ENCODE peak calls at places on chromosomes 2 and 18, in ten cellular contexts. Z is stomach; T is ovary; X is kidney; L is CD8-positive, alpha-beta memory T cell; Y is A673; S is SJCRH30; E is right cardiac atrium; D is cardiac muscle cell; W is transverse colon. M is an unnamed sample.

GRCh38 chr2:96756788-96757476 is 3.8 kb upstream of the CNNM4 start:
- DNase-seq in Z (no peak), T (no peak), X (no peak), L (no peak), Y (no peak), S (no peak), E (no peak), D (no peak), W (no peak), M (no peak)

GRCh38 chr2:174027956-174028355 is 62.8 kb upstream of the SP3 start:
- DNase-seq in Z (no peak), T (no peak), X (no peak), L (no peak), Y (no peak), S (peak; percentile 63), E (peak; percentile 48), D (no peak), W (no peak), M (no peak)

GRCh38 chr2:105262662-105263091 is 21.1 kb downstream of the GPR45 start:
- DNase-seq in Z (no peak), T (no peak), X (no peak), L (no peak), Y (no peak), S (no peak), E (no peak), D (no peak), W (no peak), M (no peak)

GRCh38 chr2:105397025-105397722 is 1.7 kb downstream of the FHL2 start:
- DNase-seq in Z (no peak), T (no peak), X (no peak), L (no peak), Y (no peak), S (no peak), E (no peak), D (no peak), W (peak; percentile 11), M (no peak)

GRCh38 chr2:219368690-219369108 is 19.0 kb downstream of the DNPEP start:
- DNase-seq in Z (no peak), T (no peak), X (no peak), L (no peak), Y (no peak), S (peak; percentile 17), E (no peak), D (no peak), W (no peak), M (no peak)

GRCh38 chr2:111116016-111116746 is 4.5 kb upstream of the BCL2L11 start:
- DNase-seq in Z (no peak), T (no peak), X (no peak), L (no peak), Y (no peak), S (no peak), E (no peak), D (no peak), W (no peak), M (no peak)

GRCh38 chr2:12340164-12340563 is 376.6 kb upstream of the TRIB2 start:
- DNase-seq in Z (no peak), T (no peak), X (no peak), L (no peak), Y (no peak), S (no peak), E (no peak), D (no peak), W (no peak), M (no peak)

GRCh38 chr2:228630786-228631185 is 449.3 kb upstream of the SPHKAP start:
- DNase-seq in Z (no peak), T (no peak), X (no peak), L (no peak), Y (no peak), S (no peak), E (no peak), D (no peak), W (no peak), M (no peak)

GRCh38 chr2:3446381-3446780 is 66.9 kb downstream of the TRAPPC12 start:
- DNase-seq in Z (no peak), T (no peak), X (no peak), L (no peak), Y (no peak), S (no peak), E (no peak), D (no peak), W (no peak), M (no peak)

GRCh38 chr2:199458806-199459285 is 1.1 kb upstream of the SATB2 start:
- DNase-seq in Z (no peak), T (peak; percentile 57), X (no peak), L (peak; percentile 39), Y (no peak), S (no peak), E (peak; percentile 72), D (no peak), W (no peak), M (no peak)

GRCh38 chr2:230828272-230828961 is 36.3 kb upstream of the ITM2C start:
- DNase-seq in Z (peak; percentile 34), T (no peak), X (no peak), L (no peak), Y (no peak), S (no peak), E (peak; percentile 81), D (no peak), W (peak; percentile 57), M (peak; percentile 69)

DNA sequence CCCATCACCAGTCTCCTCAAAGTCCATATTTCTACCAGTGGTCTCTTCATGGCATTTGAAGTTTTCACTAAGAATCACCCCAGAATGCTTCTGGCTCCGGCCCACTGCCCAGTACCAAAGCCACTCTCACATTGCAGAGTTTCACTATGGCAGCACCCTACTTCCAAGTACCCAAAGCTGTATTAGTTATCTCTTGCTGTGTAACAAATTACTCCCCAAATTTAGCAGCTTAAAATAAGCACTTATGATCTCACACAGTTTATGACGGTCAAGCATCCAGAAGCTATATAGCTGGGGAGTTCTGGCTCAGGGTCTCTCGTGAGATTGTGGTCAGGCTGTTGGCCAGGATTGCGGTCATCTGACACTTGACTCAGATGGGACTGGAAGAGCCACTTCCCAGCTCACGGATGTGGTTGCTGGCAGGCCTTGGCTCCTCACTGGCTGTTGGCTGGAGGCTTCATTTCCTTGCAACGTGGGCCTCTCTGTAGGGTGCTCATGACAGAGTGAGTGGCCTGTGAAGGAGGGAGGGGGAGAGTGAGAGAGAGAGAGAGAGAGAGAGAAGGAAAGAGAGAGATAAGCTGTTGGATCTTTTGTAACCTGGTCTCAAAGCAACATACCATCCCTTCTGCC is 189.5 kb downstream of the CTIF start:
- DNase-seq in Z (no peak), T (peak; percentile 25), X (peak; percentile 41), L (no peak), Y (no peak), S (no peak), E (no peak), D (no peak), W (no peak), M (no peak)
- H3K27ac ChIP-seq in Z (no peak overlapping the region), T (no peak overlapping the region), X (no peak overlapping the region), L (no peak overlapping the region), Y (no peak overlapping the region), S (no peak overlapping the region), E (no peak overlapping the region), D (no peak overlapping the region), W (no peak overlapping the region), M (no peak overlapping the region)

GRCh38 chr2:213253162-213253561 is 31.1 kb upstream of the SPAG16 start:
- DNase-seq in Z (no peak), T (no peak), X (no peak), L (no peak), Y (no peak), S (no peak), E (no peak), D (peak; percentile 23), W (no peak), M (no peak)

GRCh38 chr2:213249502-213249901 is 34.8 kb upstream of the SPAG16 start:
- DNase-seq in Z (no peak), T (no peak), X (no peak), L (no peak), Y (no peak), S (no peak), E (no peak), D (no peak), W (no peak), M (no peak)

GRCh38 chr2:213248637-213249036 is 35.6 kb upstream of the SPAG16 start:
- DNase-seq in Z (no peak), T (no peak), X (no peak), L (no peak), Y (no peak), S (no peak), E (no peak), D (no peak), W (no peak), M (no peak)

GRCh38 chr2:213252206-213252605 is 32.1 kb upstream of the SPAG16 start:
- DNase-seq in Z (no peak), T (no peak), X (no peak), L (no peak), Y (no peak), S (no peak), E (no peak), D (no peak), W (no peak), M (no peak)

DNA sequence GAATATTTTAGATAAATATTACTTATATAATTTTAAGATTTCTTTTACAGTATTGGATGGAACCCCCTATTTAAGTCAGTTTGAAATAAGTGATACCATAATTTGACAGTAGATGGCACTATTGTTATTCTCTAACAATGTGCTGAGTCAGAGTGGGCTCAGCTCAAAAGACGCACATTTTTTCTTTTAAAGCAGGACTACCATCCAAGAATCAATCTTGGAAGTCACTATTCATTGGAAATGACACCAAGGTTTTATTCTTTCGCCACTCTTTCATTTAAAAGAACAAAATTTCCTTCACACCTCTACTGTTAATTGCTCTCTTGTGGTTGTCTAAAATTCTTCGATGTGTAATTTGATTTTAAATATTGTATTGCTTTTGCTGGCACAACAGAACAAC is 32.6 kb upstream of the SPAG16 start:
- DNase-seq in Z (no peak), T (no peak), X (no peak), L (peak; percentile 37), Y (peak; percentile 87), S (no peak), E (no peak), D (peak; percentile 74), W (no peak), M (no peak)
- H3K4me3 ChIP-seq in Z (no peak overlapping the region), T (no peak overlapping the region), X (no peak overlapping the region), L (no peak overlapping the region), Y (no peak overlapping the region), S (peak overlapping the region; percentile 46), E (no peak overlapping the region), D (no peak overlapping the region), W (no peak overlapping the region), M (no peak overlapping the region)

GRCh38 chr18:44823286-44823685 is 142.6 kb downstream of the SETBP1 start:
- DNase-seq in Z (no peak), T (no peak), X (no peak), L (no peak), Y (no peak), S (no peak), E (no peak), D (no peak), W (no peak), M (no peak)
- H3K4me1 ChIP-seq in Z (peaks cover 77% of the 10 kb centered on the region), T (peaks cover 16% of the 10 kb centered on the region), X (peaks cover 61% of the 10 kb centered on the region), L (no peaks in the 10 kb centered on the region), Y (peaks cover 29% of the 10 kb centered on the region), S (peaks cover 4% of the 10 kb centered on the region), E (peaks cover 14% of the 10 kb centered on the region), D (peaks cover 9% of the 10 kb centered on the region), W (peaks cover 33% of the 10 kb centered on the region), M (peaks cover 22% of the 10 kb centered on the region)

DNA sequence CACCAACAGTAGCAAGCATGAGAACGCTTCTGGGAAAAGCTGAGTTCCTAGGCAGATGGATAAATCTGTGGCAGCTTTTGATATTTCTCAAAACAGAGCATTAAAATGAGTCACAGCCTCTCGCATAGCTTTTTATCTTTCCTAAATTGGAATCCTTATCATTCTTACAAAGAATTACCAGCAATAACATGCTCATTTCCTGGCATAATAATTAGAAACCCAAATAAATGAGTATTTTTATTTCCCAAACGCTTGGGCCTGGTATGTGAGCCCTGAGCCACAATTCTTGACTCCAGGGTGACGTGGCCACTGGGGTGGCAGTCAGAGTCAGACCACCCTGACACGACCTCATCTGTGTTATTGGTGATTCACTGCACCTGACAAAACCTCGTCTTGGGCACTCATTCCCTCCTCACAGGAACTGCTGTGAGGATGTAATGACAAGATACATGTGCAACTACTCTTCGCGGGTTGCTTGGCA is 210.7 kb downstream of the ARL4C start:
- DNase-seq in Z (no peak), T (no peak), X (peak; percentile 76), L (no peak), Y (no peak), S (no peak), E (no peak), D (no peak), W (no peak), M (no peak)
- H3K27ac ChIP-seq in Z (no peak overlapping the region), T (no peak overlapping the region), X (no peak overlapping the region), L (no peak overlapping the region), Y (no peak overlapping the region), S (no peak overlapping the region), E (no peak overlapping the region), D (no peak overlapping the region), W (no peak overlapping the region), M (no peak overlapping the region)

M was measured in heart right ventricle.